ENCODE peak calls at places on chromosomes 1 and 21, in seven cellular contexts. E, Q, L, H, R, Z and K are unnamed samples.

GRCh38 chr1:234711400-234711799 is 101.4 kb upstream of the IRF2BP2 start:
- DNase-seq in Q (no peak), E (no peak), H (no peak), L (no peak), R (no peak), Z (no peak), K (no peak)

GRCh38 chr1:98112631-98113030 is 191.8 kb upstream of the DPYD start:
- DNase-seq in H (no peak), E (no peak), L (no peak), Z (peak), R (no peak), Q (no peak), K (no peak)

GRCh38 chr1:21572141-21572540 is 62.9 kb downstream of the ALPL start:
- DNase-seq in Q (no peak), R (no peak), H (no peak), Z (no peak), E (no peak), L (no peak), K (no peak)

GRCh38 chr1:171441278-171441677 is 44.1 kb upstream of the PRRC2C start:
- DNase-seq in L (peak), E (no peak), R (no peak), H (no peak), Q (no peak), Z (peak), K (no peak)

GRCh38 chr1:61268546-61269243 is 186.3 kb downstream of the NFIA start:
- DNase-seq in E (peak), R (no peak), Q (no peak), Z (no peak), H (no peak), L (no peak), K (no peak)

GRCh38 chr1:9449976-9450696 is 89.1 kb upstream of the SLC25A33 start:
- DNase-seq in Z (no peak), Q (no peak), E (no peak), R (no peak), L (no peak), H (no peak), K (no peak)

GRCh38 chr21:44006656-44007055 is 5.5 kb upstream of the TRAPPC10 start:
- DNase-seq in H (no peak), R (no peak), Z (peak), L (no peak), E (no peak), Q (no peak), K (no peak)

GRCh38 chr1:82121421-82121820 is 320.7 kb downstream of the ADGRL2 start:
- DNase-seq in H (no peak), E (no peak), Z (no peak), Q (no peak), L (no peak), R (no peak), K (no peak)

GRCh38 chr1:101239095-101240040 is 2.5 kb downstream of the S1PR1 start:
- DNase-seq in Q (no peak), L (no peak), R (no peak), H (no peak), Z (no peak), E (no peak), K (no peak)

GRCh38 chr1:147771216-147772125 is 11.1 kb upstream of the GJA5 start:
- DNase-seq in Q (no peak), R (no peak), E (no peak), H (no peak), Z (peak), L (peak), K (no peak)

GRCh38 chr1:221793439-221794078 is 51.7 kb upstream of the DUSP10 start:
- DNase-seq in Z (no peak), R (no peak), E (no peak), Q (no peak), H (no peak), L (no peak), K (peak)

GRCh38 chr1:27122652-27123051 is 32.3 kb downstream of the SLC9A1 start:
- DNase-seq in H (no peak), Q (peak), Z (peak), R (peak), E (no peak), L (peak), K (no peak)

GRCh38 chr1:197152662-197153061 is 6.2 kb upstream of the ASPM start:
- DNase-seq in Z (no peak), E (no peak), R (peak), L (no peak), Q (no peak), H (no peak), K (no peak)

GRCh38 chr1:244865820-244866219 is 1.5 kb upstream of the HNRNPU start:
- DNase-seq in E (no peak), Q (no peak), H (no peak), L (no peak), R (no peak), Z (no peak), K (no peak)

GRCh38 chr1:63662056-63662836 is 69.0 kb downstream of the PGM1 start:
- DNase-seq in E (no peak), Q (no peak), R (no peak), L (peak), H (peak), Z (peak), K (no peak)

GRCh38 chr21:45126983-45127382 is 52.6 kb downstream of the ADARB1 start:
- DNase-seq in E (no peak), R (no peak), L (no peak), H (no peak), Z (no peak), Q (no peak), K (no peak)

GRCh38 chr1:77781683-77782082 is 2.2 kb downstream of the MIGA1 start:
- DNase-seq in R (no peak), E (no peak), Q (no peak), H (no peak), L (no peak), Z (no peak), K (no peak)

GRCh38 chr1:53155534-53155933 is 13.1 kb upstream of the SLC1A7 start:
- DNase-seq in R (no peak), L (no peak), Z (no peak), E (no peak), Q (no peak), H (no peak), K (no peak)

GRCh38 chr1:205515781-205516253 is 11.3 kb downstream of the CDK18 start:
- DNase-seq in H (no peak), Q (peak), Z (peak), R (peak), L (no peak), E (no peak), K (no peak)

GRCh38 chr1:86503477-86504129 is 34.9 kb downstream of the CLCA1 start:
- DNase-seq in E (peak), Z (no peak), L (no peak), Q (peak), H (no peak), R (peak), K (no peak)

GRCh38 chr21:27519357-27519756 is 552.5 kb upstream of the ADAMTS5 start:
- DNase-seq in Q (no peak), Z (peak), R (no peak), L (peak), H (no peak), E (no peak), K (no peak)

GRCh38 chr1:85274969-85275453 is 1.4 kb downstream of the BCL10 start:
- DNase-seq in L (peak), H (no peak), Z (peak), Q (no peak), E (no peak), R (peak), K (no peak)

GRCh38 chr1:224700915-224701531 is 84.9 kb downstream of the CNIH3 start:
- DNase-seq in R (no peak), Z (peak), L (peak), E (peak), H (peak), Q (peak), K (peak)

GRCh38 chr1:26790551-26790953 is 2.8 kb downstream of the PIGV start:
- DNase-seq in R (no peak), L (no peak), H (no peak), E (no peak), Z (no peak), Q (no peak), K (no peak)

GRCh38 chr1:191993549-191993948 is 164.7 kb upstream of the RGS18 start:
- DNase-seq in L (peak), Z (no peak), H (peak), Q (peak), R (no peak), E (peak), K (peak)

GRCh38 chr1:40818264-40818961 is 34.8 kb downstream of the KCNQ4 start:
- DNase-seq in Q (peak), Z (peak), R (peak), L (no peak), E (peak), H (no peak), K (peak)

GRCh38 chr1:176656257-176656995 is 193.5 kb downstream of the PAPPA2 start:
- DNase-seq in H (no peak), E (peak), Q (no peak), Z (peak), L (peak), R (peak), K (no peak)

GRCh38 chr1:84510165-84510564 is 3.8 kb upstream of the GNG5 start:
- DNase-seq in E (no peak), H (no peak), Z (no peak), L (no peak), R (no peak), Q (no peak), K (no peak)

GRCh38 chr21:44283953-44284352 is 1.7 kb upstream of the AIRE start:
- DNase-seq in H (no peak), Q (no peak), L (no peak), E (no peak), Z (no peak), R (no peak), K (no peak)

GRCh38 chr1:26856604-26857469 is 6.1 kb upstream of the SFN start:
- DNase-seq in R (no peak), L (no peak), E (no peak), Q (no peak), H (no peak), Z (no peak), K (no peak)

GRCh38 chr1:156926175-156926574 is 5.7 kb downstream of the LRRC71 start:
- DNase-seq in Q (no peak), E (no peak), H (peak), R (peak), Z (peak), L (peak), K (no peak)

GRCh38 chr21:46189213-46189958 is 5.1 kb upstream of the SPATC1L start:
- DNase-seq in E (no peak), Z (peak), Q (no peak), R (peak), H (no peak), L (no peak), K (no peak)

GRCh38 chr1:198912046-198912445 is 273.2 kb downstream of the PTPRC start:
- DNase-seq in Z (no peak), Q (no peak), E (no peak), R (no peak), H (no peak), L (no peak), K (no peak)

GRCh38 chr1:65177457-65177856 is 29.5 kb downstream of the AK4 start:
- DNase-seq in Z (peak), Q (no peak), L (peak), R (no peak), H (peak), E (no peak), K (no peak)

GRCh38 chr1:221858758-221859157 is 116.9 kb upstream of the DUSP10 start:
- DNase-seq in Z (peak), Q (no peak), E (no peak), R (no peak), L (peak), H (no peak), K (no peak)

GRCh38 chr1:202189012-202189790 is 4.4 kb upstream of the LGR6 start:
- DNase-seq in H (no peak), L (peak), R (peak), Z (peak), Q (peak), E (peak), K (peak)

GRCh38 chr21:39869141-39869818 is 2.0 kb downstream of the PCP4 start:
- DNase-seq in L (no peak), R (no peak), E (no peak), Q (no peak), Z (no peak), H (no peak), K (peak)

GRCh38 chr1:2229921-2230700 is 2.0 kb downstream of the SKI start:
- DNase-seq in L (peak), Z (peak), E (no peak), H (no peak), Q (peak), R (peak), K (no peak)

GRCh38 chr1:174405219-174405618 is 42.5 kb upstream of the GPR52 start:
- DNase-seq in Z (no peak), L (peak), E (no peak), Q (no peak), H (no peak), R (no peak), K (no peak)

GRCh38 chr1:174413632-174414031 is 34.1 kb upstream of the GPR52 start:
- DNase-seq in Z (peak), E (peak), H (no peak), L (no peak), R (no peak), Q (peak), K (no peak)

GRCh38 chr1:174407705-174408104 is 40.1 kb upstream of the GPR52 start:
- DNase-seq in Z (peak), Q (no peak), H (no peak), E (no peak), L (no peak), R (no peak), K (no peak)

GRCh38 chr1:174406421-174406820 is 41.3 kb upstream of the GPR52 start:
- DNase-seq in Z (no peak), H (no peak), Q (no peak), R (no peak), L (no peak), E (no peak), K (no peak)

GRCh38 chr1:174408142-174408541 is 39.6 kb upstream of the GPR52 start:
- DNase-seq in R (no peak), Q (no peak), Z (peak), H (no peak), E (no peak), L (no peak), K (no peak)
- TF ChIP-seq EZH2 in R (no peak), Q (no peak), Z (no peak), H (no peak), E (no peak), L (no peak), K (no peak)

DNA sequence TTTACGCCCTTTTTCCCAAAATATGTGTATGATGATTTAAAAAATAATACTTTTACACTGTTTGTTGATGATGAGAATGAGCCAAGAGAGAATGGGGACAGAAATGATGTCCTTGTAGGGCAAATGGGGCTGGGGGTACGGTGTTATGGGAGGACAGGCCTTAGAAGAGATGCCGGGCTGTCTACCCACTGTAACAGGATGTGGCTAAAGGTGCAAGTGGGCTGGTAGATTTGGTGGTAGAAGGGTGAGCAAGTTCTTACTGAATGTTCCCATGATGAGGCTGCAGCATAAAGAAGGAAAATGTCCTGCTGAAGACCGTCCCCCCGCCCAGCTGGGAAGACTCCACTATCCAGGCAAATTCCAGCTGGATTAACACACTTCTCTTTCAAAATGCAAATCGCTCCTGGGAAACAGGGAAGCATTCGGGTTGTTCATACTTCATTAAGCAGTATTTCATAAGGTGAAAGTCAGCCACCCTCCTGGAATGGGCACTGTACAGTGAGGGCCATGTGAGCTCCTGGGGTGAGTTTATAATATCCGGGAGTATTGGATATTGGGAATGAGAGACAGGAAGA is 14.0 kb downstream of the GPA33 start:
- DNase-seq in E (peak), Q (no peak), Z (no peak), H (no peak), L (no peak), R (no peak), K (no peak)
- TF ChIP-seq EZH2phosphoT487 in E (no peak), Q (no peak), Z (no peak), H (no peak), L (no peak), R (no peak), K (no peak)

DNA sequence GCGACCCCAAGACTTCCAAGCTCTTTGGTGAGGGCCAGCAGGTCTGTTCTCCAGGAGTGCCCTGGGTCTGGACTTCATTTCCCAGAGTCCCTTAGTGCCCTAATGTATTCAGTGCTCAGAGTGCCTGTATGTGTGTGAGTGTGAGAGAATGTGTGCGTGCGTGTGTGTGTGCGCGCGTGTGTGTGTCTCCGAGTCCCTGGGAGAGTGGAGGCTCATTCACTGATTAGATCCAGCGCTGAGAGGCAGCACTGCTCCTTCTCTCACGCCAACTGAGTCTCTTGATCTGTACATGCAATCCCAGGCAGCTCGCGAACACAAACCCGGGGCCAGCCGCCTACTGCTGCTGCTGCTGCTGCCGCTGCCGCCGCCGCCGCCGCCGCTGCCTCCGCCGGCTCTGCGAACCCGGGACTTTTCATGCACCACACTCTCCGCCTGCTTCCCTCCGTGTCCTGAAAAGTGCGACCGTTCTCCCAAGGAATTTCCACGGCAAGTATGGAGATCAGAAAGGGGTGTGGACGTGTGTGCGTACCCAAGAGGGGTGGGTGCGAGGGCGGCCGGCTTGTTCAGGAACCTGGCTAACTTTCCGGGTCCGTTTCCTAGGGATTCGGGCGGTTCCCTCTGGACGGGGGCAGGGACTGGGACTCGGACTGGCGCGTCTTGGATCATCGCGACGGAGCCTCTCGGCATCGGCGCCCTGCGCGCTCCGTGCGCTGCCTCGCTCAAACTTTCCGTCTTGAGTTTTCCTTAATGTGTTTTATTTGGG is at the start of gene RNF220:
- DNase-seq in H (peak), E (peak), L (peak), R (peak), Z (peak), Q (peak), K (no peak)
- TF ChIP-seq EZH2 in H (no peak), E (no peak), L (no peak), R (peak), Z (no peak), Q (peak), K (no peak)

DNA sequence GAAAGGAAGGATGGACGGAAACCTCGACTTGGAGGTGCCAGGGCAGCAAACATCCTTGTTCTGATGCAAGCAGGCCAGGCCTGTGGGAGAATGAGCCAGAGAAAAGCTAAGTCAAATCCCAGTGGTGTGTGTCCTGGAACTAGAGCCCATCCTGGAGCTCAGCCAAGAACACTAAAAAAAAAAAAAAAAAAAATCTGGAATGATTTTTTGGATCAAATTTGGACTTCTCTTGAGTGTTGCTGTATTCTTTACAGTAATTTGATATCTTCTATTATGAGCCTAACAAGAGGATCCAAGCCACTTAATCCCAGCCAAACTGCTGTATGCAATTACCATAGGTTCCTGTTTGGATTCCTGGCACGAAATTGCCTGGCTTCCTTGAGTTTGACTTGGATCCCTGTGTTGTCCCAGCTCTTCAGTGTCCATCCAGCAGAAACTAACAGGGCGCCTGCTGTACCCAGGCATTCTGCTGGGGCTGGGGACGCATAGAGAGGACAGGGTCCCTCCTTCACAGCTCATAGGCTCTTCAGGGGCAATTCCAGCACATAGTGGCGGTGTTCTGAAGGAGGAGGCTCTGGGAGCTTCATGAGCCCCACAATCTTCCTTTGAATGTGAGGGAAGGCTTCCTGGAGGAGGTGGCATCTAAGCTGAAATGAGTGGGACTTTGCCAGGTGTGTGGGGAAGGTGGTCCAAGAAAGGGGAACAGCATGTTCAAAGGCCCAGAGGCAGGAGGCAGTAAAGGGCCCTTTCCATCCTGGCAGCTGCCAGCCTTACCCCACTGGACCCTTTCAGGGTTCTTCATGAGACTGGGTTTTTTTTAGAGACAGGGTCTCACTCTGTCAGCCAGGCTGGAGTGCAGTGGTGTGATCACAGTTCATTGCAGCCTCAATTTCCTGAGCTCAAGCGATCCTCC is 24.7 kb downstream of the EPHX1 start:
- DNase-seq in Z (peak), H (no peak), E (no peak), R (peak), L (no peak), Q (no peak), K (no peak)
- TF ChIP-seq EZH2phosphoT487 in Z (no peak), H (no peak), E (no peak), R (no peak), L (no peak), Q (no peak), K (no peak)